ENCODE peak calls at places on chromosomes 4 and X, in four cellular contexts. A, B, S and F are unnamed samples.

GRCh38 chrX:10177620-10178019 is 20.8 kb downstream of the CLCN4 start:
- DNase-seq in S (no peak), B (no peak), A (no peak), F (no peak)

GRCh38 chr4:80322716-80323115 is 12.8 kb upstream of the CFAP299 start:
- DNase-seq in S (no peak), B (no peak), A (no peak), F (no peak)

GRCh38 chrX:39689374-39690104 is 408.2 kb downstream of the BCOR start:
- DNase-seq in A (no peak), B (no peak), S (no peak), F (no peak)

GRCh38 chr4:39576268-39576667 is 49.0 kb upstream of the UGDH start:
- DNase-seq in B (no peak), A (no peak), S (no peak), F (no peak)

GRCh38 chr4:24067781-24068193 is 177.9 kb upstream of the PPARGC1A start:
- DNase-seq in A (peak; percentile 33), B (no peak), S (no peak), F (no peak)

GRCh38 chr4:53507671-53508286 is 83.5 kb downstream of the LNX1 start:
- DNase-seq in B (no peak), A (no peak), S (peak; percentile 72), F (peak; percentile 67)

GRCh38 chr4:98685225-98686045 is 27.0 kb upstream of the TSPAN5 start:
- DNase-seq in A (no peak), S (no peak), B (no peak), F (no peak)

GRCh38 chrX:119502727-119503483 is 34.7 kb downstream of the SLC25A5 start:
- DNase-seq in B (no peak), S (peak; percentile 24), A (peak; percentile 64), F (peak; percentile 71)

GRCh38 chr4:110106946-110107325 is 91.5 kb downstream of the ELOVL6 start:
- DNase-seq in B (no peak), A (no peak), S (no peak), F (no peak)

GRCh38 chrX:152600853-152601635 is 36.7 kb upstream of the GABRQ start:
- DNase-seq in A (no peak), S (no peak), B (no peak), F (no peak)

GRCh38 chrX:130176354-130176776 is 4.6 kb downstream of the RAB33A start:
- DNase-seq in S (no peak), B (no peak), A (no peak), F (no peak)

GRCh38 chrX:40006025-40007017 is 91.4 kb downstream of the BCOR start:
- DNase-seq in S (no peak), B (peak; percentile 79), A (no peak), F (peak; percentile 71)

GRCh38 chrX:41397768-41398167 is 49.4 kb upstream of the NYX start:
- DNase-seq in B (no peak), S (peak; percentile 28), A (no peak), F (no peak)

GRCh38 chr4:47899639-47900038 is 14.7 kb downstream of the NFXL1 start:
- DNase-seq in A (no peak), S (no peak), B (no peak), F (no peak)

GRCh38 chrX:49230500-49231232 is 2.5 kb downstream of the CACNA1F start:
- DNase-seq in S (peak; percentile 76), A (peak; percentile 57), B (peak; percentile 92), F (peak; percentile 79)

GRCh38 chrX:134476284-134476683 is 16.3 kb downstream of the HPRT1 start:
- DNase-seq in S (no peak), A (no peak), B (no peak), F (no peak)

GRCh38 chr4:182694551-182694950 is 222.6 kb downstream of the DCTD start:
- DNase-seq in S (no peak), B (no peak), A (no peak), F (no peak)

GRCh38 chr4:184114431-184114830 is 103.2 kb downstream of the ENPP6 start:
- DNase-seq in B (no peak), A (no peak), S (no peak), F (no peak)

GRCh38 chrX:2693123-2693438 is 2.0 kb downstream of the CD99 start:
- DNase-seq in S (no peak), A (no peak), B (peak; percentile 49), F (no peak)

GRCh38 chr4:183384516-183384915 is 59.9 kb upstream of the CDKN2AIP start:
- DNase-seq in B (no peak), S (peak; percentile 13), A (no peak), F (no peak)

GRCh38 chr4:601612-602558 is 23.5 kb upstream of the PDE6B start:
- DNase-seq in A (no peak), B (peak; percentile 50), S (no peak), F (no peak)

GRCh38 chrX:3326721-3327120 is 19.7 kb downstream of the MXRA5 start:
- DNase-seq in S (no peak), A (no peak), B (no peak), F (no peak)

GRCh38 chr4:25505637-25505991 is 128.6 kb downstream of the ANAPC4 start:
- DNase-seq in S (no peak), A (no peak), B (no peak), F (no peak)

GRCh38 chrX:148567229-148567628 is 66.8 kb downstream of the AFF2 start:
- DNase-seq in S (no peak), A (no peak), B (no peak), F (no peak)

GRCh38 chr4:169660929-169661328 is 40.6 kb downstream of the CLCN3 start:
- DNase-seq in A (no peak), S (no peak), B (no peak), F (no peak)
- H3K4me3 ChIP-seq in A (peak overlapping the region; percentile 63), S (peak overlapping the region; percentile 35), B (peak overlapping the region; percentile 32), F (peak overlapping the region; percentile 42)

DNA sequence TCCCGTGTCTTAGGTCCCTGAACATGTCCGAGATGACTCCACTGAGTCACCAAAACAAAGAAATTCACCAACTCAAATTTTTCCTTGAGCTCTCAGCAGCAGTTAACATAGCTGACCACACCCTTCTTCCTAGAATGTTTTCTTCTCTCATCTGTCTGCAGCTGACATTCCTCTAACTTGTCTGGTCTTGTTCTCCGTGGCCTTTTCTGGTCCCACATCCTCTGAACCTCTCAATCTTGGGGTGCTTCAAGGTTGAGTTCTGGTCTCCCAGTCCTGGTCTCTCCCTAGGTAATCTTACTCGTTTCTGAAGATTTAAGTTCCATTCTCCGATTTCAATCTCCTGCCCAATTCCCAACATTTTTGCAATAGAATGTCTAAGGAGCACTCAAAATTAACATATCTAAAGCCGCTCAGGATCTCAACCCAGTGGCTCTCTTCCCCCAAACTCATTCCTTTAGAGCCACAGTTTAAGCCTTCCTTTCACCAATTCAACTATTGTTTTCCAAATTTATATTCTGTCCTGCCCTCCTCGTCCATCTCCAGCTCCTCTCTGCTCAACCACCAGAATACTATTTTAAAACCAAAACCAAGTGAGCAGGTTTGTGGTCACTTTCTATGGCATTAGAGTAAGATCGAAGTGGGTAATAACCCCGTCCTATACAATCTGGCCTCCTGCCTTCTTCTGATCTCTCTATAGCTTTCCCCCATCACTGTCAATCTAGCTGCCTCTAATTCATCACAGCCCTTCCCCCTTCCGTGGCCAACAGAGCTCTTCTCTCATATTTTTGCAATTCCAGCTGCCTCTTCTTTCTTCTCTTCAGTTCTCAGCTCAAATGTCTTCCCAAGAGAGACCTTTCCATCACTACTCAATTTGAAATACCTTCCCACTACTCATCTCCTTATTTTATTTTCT is 1.2 kb downstream of the TRIML2 start:
- DNase-seq in A (no peak), S (no peak), B (no peak), F (no peak)
- TF ChIP-seq POLR2AphosphoS5 in A (no peak), S (no peak), B (no peak), F (no peak)

GRCh38 chrX:20571611-20572010 is 304.9 kb upstream of the RPS6KA3 start:
- DNase-seq in A (no peak), S (no peak), B (no peak), F (no peak)

DNA sequence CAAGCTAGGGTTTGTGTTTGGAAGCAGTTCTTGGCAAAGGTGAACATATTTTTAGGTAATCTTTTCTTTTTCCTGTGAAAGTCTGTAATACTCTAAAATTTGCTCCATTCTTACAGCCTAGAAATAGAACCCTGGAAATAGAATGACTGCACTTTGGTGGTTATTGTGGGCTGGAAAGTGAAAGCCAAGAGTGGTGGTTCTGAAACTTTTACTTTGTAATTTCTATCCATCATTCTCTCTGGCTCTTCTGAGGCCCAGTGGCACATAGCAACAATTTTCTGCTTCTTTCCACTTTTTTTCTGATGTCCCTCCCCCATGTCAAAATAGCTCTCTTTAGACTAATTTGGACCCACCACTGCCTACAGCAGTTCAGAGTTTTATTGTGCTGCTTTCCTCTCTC is 300.4 kb upstream of the RPS6KA3 start:
- DNase-seq in B (no peak), S (no peak), A (no peak), F (no peak)
- TF ChIP-seq POLR2A in B (no peak), S (no peak), A (no peak), F (no peak)

DNA sequence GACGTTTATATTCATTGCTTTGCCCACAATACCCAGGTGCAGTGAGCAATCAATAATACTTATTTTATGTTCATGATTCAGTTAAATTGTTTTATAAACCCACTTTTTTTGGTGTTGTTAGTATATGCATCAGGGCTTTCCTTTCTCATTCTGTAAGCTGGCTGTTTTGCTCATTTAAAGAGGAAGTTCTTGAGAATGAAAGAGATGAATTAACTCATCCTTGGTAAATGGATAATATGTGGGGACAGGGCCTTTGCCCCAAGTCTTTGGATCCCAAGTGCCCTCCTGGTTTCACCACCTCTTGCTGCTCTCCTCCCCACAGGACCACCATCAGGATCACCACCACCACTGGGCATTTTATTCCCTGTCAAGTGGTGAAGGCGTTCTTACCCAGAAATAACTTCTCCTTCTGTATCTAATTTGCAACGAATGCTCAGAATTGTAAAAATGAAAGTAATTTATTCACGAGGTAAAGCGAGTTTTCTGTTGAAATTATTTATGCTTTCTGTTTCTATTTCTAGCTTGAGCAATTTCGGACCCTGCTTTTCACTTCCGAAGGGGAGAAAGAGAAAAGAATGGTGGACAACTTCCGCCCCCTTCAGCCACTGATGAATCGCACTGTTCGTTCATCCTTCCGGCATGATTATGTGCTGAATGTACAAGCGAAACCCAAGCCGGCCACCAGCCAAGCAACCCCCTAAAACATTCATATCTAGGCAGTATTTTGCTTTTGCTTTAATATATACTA is 8.1 kb upstream of the ZRSR2 start:
- DNase-seq in B (no peak), S (no peak), A (no peak), F (no peak)
- H3K4me3 ChIP-seq in B (no peak overlapping the region), S (no peak overlapping the region), A (no peak overlapping the region), F (no peak overlapping the region)

GRCh38 chr4:65508169-65508568 is 162.1 kb downstream of the EPHA5 start:
- DNase-seq in B (no peak), S (no peak), A (no peak), F (no peak)

DNA sequence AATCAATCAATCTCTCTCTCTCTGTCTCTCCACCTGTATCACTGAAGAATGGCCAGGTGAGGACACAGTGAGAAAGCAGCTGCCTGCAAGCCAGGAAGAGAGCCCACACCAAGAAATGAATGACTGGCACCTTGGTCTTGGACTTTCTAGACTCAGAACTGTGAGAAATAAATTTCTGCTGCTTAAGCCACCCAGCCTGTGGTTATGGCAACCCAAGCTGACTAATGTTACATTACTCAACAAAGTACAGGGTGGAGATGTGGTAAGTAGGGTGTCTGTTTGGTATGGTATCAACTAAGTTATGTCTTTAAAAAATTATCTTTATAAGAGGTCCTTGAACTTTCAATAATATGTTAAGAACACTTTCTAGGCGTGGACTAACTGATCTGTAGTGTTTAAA is 159.3 kb downstream of the EPHA5 start:
- DNase-seq in B (no peak), A (no peak), S (no peak), F (no peak)
- TF ChIP-seq POLR2AphosphoS5 in B (no peak), A (no peak), S (no peak), F (no peak)

GRCh38 chr4:103075894-103076776 is at the start of gene SLC9B2:
- DNase-seq in B (peak; percentile 91), S (peak; percentile 86), A (peak; percentile 20), F (peak; percentile 59)
- TF ChIP-seq POLR2A in B (no peak), S (no peak), A (no peak), F (no peak)

GRCh38 chrX:16946971-16947562 is 609 bp downstream of the REPS2 start:
- DNase-seq in A (no peak), B (peak; percentile 85), S (peak; percentile 66), F (peak; percentile 41)
- H3K4me3 ChIP-seq in A (peak overlapping the region; percentile 79), B (peak overlapping the region; percentile 59), S (peak overlapping the region; percentile 60), F (peak overlapping the region; percentile 65)

GRCh38 chr4:155571184-155571944 is 95.3 kb upstream of the GUCY1A1 start:
- DNase-seq in A (no peak), S (no peak), B (no peak), F (no peak)
- TF ChIP-seq POLR2AphosphoS5 in A (no peak), S (no peak), B (no peak), F (no peak)